ENCODE peak calls at places on chromosomes 6 and 20, in four cellular contexts. D, W, V and X are unnamed samples.
A peak's percentile ranks its signal among the peaks of the same experiment; 100 is the strongest.

GRCh38 chr6:156976144-156977088 is 199.2 kb downstream of the ARID1B start:
- DNase-seq in V (peak; percentile 44), D (no peak), W (no peak), X (no peak)

GRCh38 chr6:129390900-129391299 is 319.1 kb downstream of the ARHGAP18 start:
- DNase-seq in V (no peak), W (no peak), D (no peak), X (no peak)

GRCh38 chr20:48331518-48332286 is 496.1 kb downstream of the PREX1 start:
- DNase-seq in D (no peak), W (no peak), V (no peak), X (no peak)

GRCh38 chr20:45028424-45029136 is 62.3 kb downstream of the STK4 start:
- DNase-seq in D (no peak), V (no peak), W (no peak), X (no peak)

GRCh38 chr20:5945963-5946362 is 4.4 kb downstream of the TRMT6 start:
- DNase-seq in V (no peak), D (no peak), W (peak; percentile 27), X (no peak)

GRCh38 chr20:23047738-23048214 is 1.7 kb downstream of the THBD start:
- DNase-seq in W (peak; percentile 71), D (no peak), V (no peak), X (no peak)

GRCh38 chr6:135176464-135176863 is 4.6 kb upstream of the MYB start:
- DNase-seq in W (no peak), V (no peak), D (peak; percentile 86), X (no peak)

GRCh38 chr20:58587467-58587866 is 63.6 kb upstream of the STX16 start:
- DNase-seq in W (no peak), V (no peak), D (no peak), X (no peak)

GRCh38 chr20:57714409-57715267 is 4.8 kb upstream of the PMEPA1 start:
- DNase-seq in W (peak; percentile 70), D (no peak), V (no peak), X (no peak)

GRCh38 chr20:57596998-57597939 is 23.0 kb downstream of the ZBP1 start:
- DNase-seq in D (peak; percentile 62), V (no peak), W (peak; percentile 53), X (peak; percentile 59)

GRCh38 chr20:19990911-19991707 is 26.1 kb upstream of the NAA20 start:
- DNase-seq in V (no peak), D (no peak), W (no peak), X (no peak)

GRCh38 chr20:9660236-9660868 is 146.0 kb downstream of the LAMP5 start:
- DNase-seq in W (peak; percentile 17), V (no peak), D (peak; percentile 6), X (peak; percentile 1)

GRCh38 chr20:32697608-32698007 is 23.9 kb upstream of the C20orf203 start:
- DNase-seq in W (no peak), D (no peak), V (no peak), X (no peak)

GRCh38 chr20:11108102-11108842 is 434.5 kb upstream of the JAG1 start:
- DNase-seq in W (no peak), D (no peak), V (no peak), X (no peak)

GRCh38 chr6:15523679-15524630 is 138.9 kb downstream of the DTNBP1 start:
- DNase-seq in V (no peak), D (no peak), W (no peak), X (no peak)

GRCh38 chr20:46894579-46894958 is at the start of gene EYA2:
- DNase-seq in V (no peak), D (no peak), W (peak; percentile 28), X (no peak)